ENCODE peak calls at places on chromosome 17, in four cellular contexts. A, D, W and G are unnamed samples.

GRCh38 chr17:22304667-22305303 is 612.5 kb downstream of the KCNJ18 start:
- DNase-seq in A (no peak), D (no peak), W (no peak), G (no peak)

GRCh38 chr17:32445075-32445427 is 741 bp downstream of the PSMD11 start:
- DNase-seq in W (peak; percentile 82), A (peak; percentile 77), D (peak; percentile 56), G (peak; percentile 58)

GRCh38 chr17:21419299-21420239 is 43.4 kb downstream of the KCNJ12 start:
- DNase-seq in W (no peak), D (no peak), A (no peak), G (no peak)

GRCh38 chr17:45341389-45342158 is 24.8 kb upstream of the MAP3K14 start:
- DNase-seq in W (peak; percentile 78), A (peak; percentile 99), D (no peak), G (peak; percentile 33)

GRCh38 chr17:33892677-33893076 is 362.4 kb upstream of the CCL2 start:
- DNase-seq in A (no peak), D (no peak), W (no peak), G (no peak)

GRCh38 chr17:42675984-42676423 is 790 bp downstream of the PLEKHH3 start:
- DNase-seq in A (peak; percentile 58), D (peak; percentile 55), W (no peak), G (no peak)

GRCh38 chr17:13940858-13941665 is 128.2 kb upstream of the COX10 start:
- DNase-seq in W (peak; percentile 40), A (peak; percentile 67), D (peak; percentile 94), G (no peak)

GRCh38 chr17:76997981-76998531 is 129.9 kb downstream of the MGAT5B start:
- DNase-seq in A (no peak), D (no peak), W (no peak), G (peak; percentile 82)

GRCh38 chr17:5031365-5032082 is 3.7 kb downstream of the SLC52A1 start:
- DNase-seq in A (peak; percentile 75), D (peak; percentile 93), W (peak; percentile 55), G (peak; percentile 84)

GRCh38 chr17:12665263-12666210 is at the start of gene MYOCD:
- DNase-seq in D (no peak), W (no peak), A (peak; percentile 93), G (no peak)